ENCODE peak calls at places on chromosomes 6 and 20, in six cellular contexts. V is GM23248, P is fibroblast of lung, D is keratinocyte, L is SK-N-MC, F is GM23338. W is an unnamed sample.

GRCh38 chr6:34557228-34557627 is 1.1 kb upstream of the SPDEF start:
- DNase-seq in L (no peak), F (no peak), P (no peak), D (no peak), V (no peak), W (no peak)

GRCh38 chr6:39707962-39708683 is 17.1 kb downstream of the KIF6 start:
- DNase-seq in F (no peak), V (peak; percentile 72), P (peak; percentile 30), D (no peak), L (no peak), W (no peak)

GRCh38 chr20:63107449-63108200 is 100.9 kb upstream of the BHLHE23 start:
- DNase-seq in V (no peak), P (no peak), L (no peak), F (no peak), D (no peak), W (no peak)

GRCh38 chr20:50729925-50730764 is 1.2 kb upstream of the PARD6B start:
- DNase-seq in V (peak; percentile 62), F (peak; percentile 61), P (peak; percentile 39), D (no peak), L (no peak), W (no peak)

GRCh38 chr6:12449447-12449846 is 159.3 kb downstream of the EDN1 start:
- DNase-seq in D (no peak), P (no peak), L (no peak), F (no peak), V (no peak), W (no peak)

GRCh38 chr6:92806254-92806653 is 613.1 kb downstream of the EPHA7 start:
- DNase-seq in D (no peak), F (no peak), P (no peak), L (no peak), V (no peak), W (no peak)

GRCh38 chr20:53943522-53944291 is 126.7 kb downstream of the BCAS1 start:
- DNase-seq in V (peak; percentile 66), P (no peak), L (no peak), F (peak; percentile 50), D (no peak), W (no peak)

GRCh38 chr20:9068232-9068781 is 580 bp upstream of the PLCB4 start:
- DNase-seq in D (no peak), L (no peak), V (peak; percentile 65), F (peak; percentile 75), P (peak; percentile 56), W (no peak)

GRCh38 chr6:164751395-164751794 is 558.0 kb downstream of the C6orf118 start:
- DNase-seq in D (no peak), V (no peak), P (no peak), F (no peak), L (no peak), W (no peak)

GRCh38 chr6:129558248-129558647 is 151.7 kb downstream of the ARHGAP18 start:
- DNase-seq in P (no peak), L (no peak), D (no peak), V (no peak), F (no peak), W (no peak)

GRCh38 chr20:48295445-48295903 is 510.2 kb upstream of the SULF2 start:
- DNase-seq in D (no peak), F (peak; percentile 90), L (no peak), V (peak; percentile 91), P (peak; percentile 98), W (peak; percentile 88)

GRCh38 chr6:23890543-23891227 is 235.3 kb upstream of the NRSN1 start:
- DNase-seq in V (peak; percentile 52), F (no peak), P (peak; percentile 33), L (no peak), D (no peak), W (peak; percentile 44)

GRCh38 chr6:73325656-73326055 is 28.4 kb downstream of the DPPA5 start:
- DNase-seq in L (no peak), P (no peak), D (no peak), V (no peak), F (no peak), W (no peak)

GRCh38 chr6:161076211-161076677 is 84.7 kb downstream of the MAP3K4 start:
- DNase-seq in L (no peak), P (no peak), F (peak; percentile 13), D (no peak), V (no peak), W (no peak)

GRCh38 chr20:50513169-50514034 is 3.2 kb downstream of the PTPN1 start:
- DNase-seq in P (peak; percentile 85), V (peak; percentile 87), F (no peak), D (no peak), L (no peak), W (peak; percentile 64)

GRCh38 chr6:169024047-169024660 is 229.5 kb downstream of the THBS2 start:
- DNase-seq in V (no peak), D (no peak), P (no peak), F (no peak), L (no peak), W (no peak)

DNA sequence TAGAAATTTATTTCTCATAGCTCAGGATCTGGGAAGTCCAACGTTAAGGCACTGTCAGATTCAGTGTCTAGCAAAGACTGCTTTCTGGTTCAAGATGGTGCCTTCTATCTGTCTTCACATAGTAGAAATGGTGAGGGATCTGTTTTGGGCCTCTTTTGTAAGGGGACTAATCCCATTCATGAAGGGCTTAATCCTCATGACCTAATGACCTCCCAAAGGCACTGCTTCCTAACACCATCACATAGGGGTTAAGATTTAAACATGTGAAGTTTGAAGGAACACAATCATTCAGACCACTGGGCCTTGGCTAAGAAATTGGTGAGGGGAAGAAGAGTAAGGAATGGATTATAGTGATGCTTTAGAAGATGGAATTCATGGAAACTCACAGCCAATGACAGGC is 237.6 kb downstream of the PACRG start:
- DNase-seq in V (no peak), P (no peak), D (no peak), L (no peak), F (no peak), W (no peak)
- TF ChIP-seq EZH2 in V (no peak), P (no peak), D (no peak), L (no peak), F (no peak), W (no peak)

GRCh38 chr6:41443616-41444525 is 102.3 kb upstream of the FOXP4 start:
- DNase-seq in V (peak; percentile 20), L (no peak), P (peak; percentile 71), F (no peak), D (no peak), W (no peak)

GRCh38 chr6:41445268-41445667 is 100.9 kb upstream of the FOXP4 start:
- DNase-seq in D (no peak), L (no peak), F (no peak), P (peak; percentile 52), V (no peak), W (no peak)

GRCh38 chr6:41441598-41442205 is 104.5 kb upstream of the FOXP4 start:
- DNase-seq in D (no peak), V (no peak), P (no peak), L (no peak), F (no peak), W (no peak)

GRCh38 chr6:41440958-41441357 is 105.2 kb upstream of the FOXP4 start:
- DNase-seq in V (no peak), F (no peak), L (no peak), P (no peak), D (no peak), W (no peak)

DNA sequence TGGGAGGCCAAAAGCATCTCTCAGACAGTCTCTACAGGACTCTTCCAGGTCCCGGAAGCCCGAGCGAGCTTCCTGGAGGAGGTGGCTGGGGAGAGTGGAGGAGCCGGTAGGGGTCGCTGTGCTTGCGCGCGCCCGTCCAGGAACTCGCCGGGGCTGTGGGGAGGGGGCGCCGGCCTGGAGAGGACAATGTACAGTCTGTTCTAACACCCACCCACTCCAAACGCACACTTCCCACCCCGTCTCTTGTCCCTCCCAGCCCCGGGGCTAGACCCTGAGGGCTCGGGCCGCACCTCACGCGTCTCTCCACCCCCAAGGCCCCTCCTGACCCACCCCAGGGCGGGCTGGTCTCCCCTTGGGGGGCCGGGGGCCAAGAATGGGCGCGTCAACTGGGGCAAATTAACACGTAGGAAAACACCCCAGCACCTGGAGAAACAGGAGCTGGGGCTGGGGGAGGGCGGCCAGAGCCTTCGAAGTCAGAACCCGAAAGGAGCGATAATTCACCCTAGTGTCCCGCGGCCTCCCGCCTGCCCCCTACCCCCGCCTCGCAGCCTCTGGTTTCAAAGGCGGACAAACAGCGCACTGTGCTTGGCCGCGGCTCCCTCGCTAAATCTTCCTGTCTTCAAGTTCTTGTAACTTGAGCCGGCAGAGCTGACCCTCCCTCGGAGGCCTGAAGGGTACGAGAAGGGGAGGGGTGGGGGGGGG is 103.2 kb upstream of the FOXP4 start:
- DNase-seq in D (no peak), F (peak; percentile 95), P (peak; percentile 73), L (no peak), V (peak; percentile 43), W (no peak)
- TF ChIP-seq EZH2 in D (no peak), F (no peak), P (no peak), L (no peak), V (no peak), W (no peak)

GRCh38 chr20:46809961-46810360 is 84.7 kb upstream of the EYA2 start:
- DNase-seq in V (no peak), F (no peak), D (no peak), L (no peak), P (no peak), W (no peak)

GRCh38 chr20:46814366-46815232 is 80.0 kb upstream of the EYA2 start:
- DNase-seq in V (peak; percentile 95), F (peak; percentile 65), L (no peak), D (no peak), P (peak; percentile 90), W (peak; percentile 83)

GRCh38 chr20:46810442-46811327 is 84.0 kb upstream of the EYA2 start:
- DNase-seq in V (no peak), L (no peak), F (peak; percentile 18), P (no peak), D (no peak), W (no peak)

GRCh38 chr20:46808565-46808964 is 86.1 kb upstream of the EYA2 start:
- DNase-seq in D (no peak), F (no peak), V (no peak), L (no peak), P (no peak), W (no peak)

GRCh38 chr20:46811328-46812084 is 83.1 kb upstream of the EYA2 start:
- DNase-seq in F (peak; percentile 48), P (no peak), D (no peak), L (no peak), V (no peak), W (no peak)
- TF ChIP-seq EZH2 in F (no peak), P (no peak), D (peak; percentile 92), L (no peak), V (peak; percentile 86), W (peak; percentile 23)

GRCh38 chr6:84332139-84333034 is 104.9 kb upstream of the CEP162 start:
- DNase-seq in P (no peak), D (no peak), L (no peak), F (no peak), V (peak; percentile 8), W (no peak)

GRCh38 chr6:84333827-84334226 is 106.4 kb upstream of the CEP162 start:
- DNase-seq in V (no peak), F (no peak), P (no peak), L (no peak), D (no peak), W (no peak)

GRCh38 chr6:84329077-84329476 is 101.6 kb upstream of the CEP162 start:
- DNase-seq in V (no peak), L (no peak), D (no peak), F (peak; percentile 31), P (no peak), W (no peak)

DNA sequence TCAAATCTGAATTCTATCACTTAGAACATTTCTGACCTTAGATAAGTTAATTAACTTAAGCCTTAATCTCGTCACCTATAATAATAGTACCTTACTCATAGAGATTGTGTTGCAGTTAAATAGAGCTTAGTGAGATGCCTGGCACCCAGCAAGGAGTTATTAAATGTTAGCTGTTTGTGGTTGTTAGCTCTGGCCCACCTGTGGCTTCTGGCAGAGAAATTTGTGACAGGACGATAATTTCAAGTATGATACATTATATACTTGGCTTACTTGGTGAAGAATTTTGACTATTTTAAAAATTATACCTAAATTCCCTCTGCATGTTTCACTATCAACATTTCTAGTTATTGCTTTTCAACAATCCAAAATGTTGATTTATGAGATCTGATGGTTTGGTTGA is 102.9 kb upstream of the CEP162 start:
- DNase-seq in P (no peak), V (no peak), L (no peak), D (no peak), F (no peak), W (no peak)
- TF ChIP-seq EZH2 in P (no peak), V (no peak), L (no peak), D (no peak), F (no peak), W (no peak)